ENCODE peak calls at places on chromosomes 2 and 18, in five cellular contexts. W is IMR-90; K is activated naive CD4-positive, alpha-beta T cell; T is ELR; V is head of caudate nucleus. B is an unnamed sample.

GRCh38 chr2:7452110-7452851 is 535.1 kb downstream of the RNF144A start:
- DNase-seq in T (no peak), V (no peak), K (no peak), W (no peak), B (no peak)

GRCh38 chr2:168956392-168956791 is 55.3 kb downstream of the G6PC2 start:
- DNase-seq in W (no peak), V (no peak), K (no peak), T (peak; percentile 19), B (no peak)

GRCh38 chr2:29254-29653 is 17.1 kb downstream of the FAM110C start:
- DNase-seq in W (no peak), V (no peak), T (no peak), K (no peak), B (no peak)

GRCh38 chr2:144567745-144568144 is 47.8 kb upstream of the ZEB2 start:
- DNase-seq in V (no peak), W (no peak), K (no peak), T (no peak), B (no peak)

GRCh38 chr2:44010266-44010665 is 14.5 kb upstream of the LRPPRC start:
- DNase-seq in T (no peak), V (no peak), W (no peak), K (no peak), B (no peak)

GRCh38 chr2:47357475-47357874 is 45.5 kb upstream of the MSH2 start:
- DNase-seq in K (no peak), T (peak; percentile 43), W (peak; percentile 68), V (no peak), B (no peak)

GRCh38 chr18:63963610-63964256 is 6.1 kb upstream of the SERPINB8 start:
- DNase-seq in W (peak; percentile 77), V (peak; percentile 37), T (peak; percentile 83), K (peak; percentile 1), B (no peak)

GRCh38 chr2:9199716-9200633 is 6.6 kb upstream of the ASAP2 start:
- DNase-seq in V (no peak), T (peak; percentile 49), W (peak; percentile 79), K (no peak), B (no peak)

GRCh38 chr2:179571141-179571713 is 290.2 kb downstream of the ZNF385B start:
- DNase-seq in W (no peak), T (no peak), V (no peak), K (no peak), B (no peak)

GRCh38 chr2:98498703-98499445 is 54.2 kb downstream of the INPP4A start:
- DNase-seq in V (no peak), K (no peak), T (no peak), W (no peak), B (no peak)

GRCh38 chr18:11366410-11366809 is 217.0 kb upstream of the PIEZO2 start:
- DNase-seq in T (no peak), W (peak; percentile 57), V (no peak), K (no peak), B (no peak)

GRCh38 chr2:348517-348916 is 60.6 kb upstream of the ALKAL2 start:
- DNase-seq in K (no peak), V (no peak), T (peak; percentile 14), W (no peak), B (no peak)

GRCh38 chr2:2324119-2324518 is 7.0 kb downstream of the MYT1L start:
- DNase-seq in V (peak; percentile 40), W (no peak), T (no peak), K (no peak), B (no peak)

GRCh38 chr2:224196789-224197188 is 157.7 kb upstream of the SERPINE2 start:
- DNase-seq in W (no peak), K (no peak), V (no peak), T (peak; percentile 8), B (no peak)

GRCh38 chr2:220674033-220674432 is 898.1 kb downstream of the EPHA4 start:
- DNase-seq in W (no peak), K (no peak), T (no peak), V (no peak), B (no peak)

GRCh38 chr2:73283545-73284295 is 558 bp downstream of the FBXO41 start:
- DNase-seq in W (no peak), V (no peak), T (no peak), K (no peak), B (no peak)

GRCh38 chr2:241571821-241572620 is 13.5 kb downstream of the BOK start:
- DNase-seq in V (no peak), K (no peak), W (no peak), T (no peak), B (no peak)

GRCh38 chr2:39174022-39174421 is 53.2 kb upstream of the SOS1 start:
- DNase-seq in K (no peak), W (no peak), T (no peak), V (no peak), B (no peak)

GRCh38 chr2:211860224-211860623 is 678.4 kb downstream of the ERBB4 start:
- DNase-seq in T (no peak), K (no peak), V (no peak), W (no peak), B (no peak)

GRCh38 chr18:48806551-48807261 is 144.1 kb downstream of the SMAD7 start:
- DNase-seq in K (no peak), V (no peak), T (no peak), W (no peak), B (no peak)

GRCh38 chr2:218813771-218814460 is 17.7 kb downstream of the PRKAG3 start:
- DNase-seq in V (no peak), T (no peak), W (no peak), K (no peak), B (no peak)

GRCh38 chr2:165837122-165837521 is 43.1 kb upstream of the GALNT3 start:
- DNase-seq in V (no peak), W (peak; percentile 66), T (peak; percentile 52), K (no peak), B (no peak)

GRCh38 chr18:59994357-59994756 is 94.6 kb downstream of the PMAIP1 start:
- DNase-seq in V (no peak), K (no peak), W (peak; percentile 12), T (peak; percentile 47), B (no peak)

GRCh38 chr2:8510519-8510918 is 171.3 kb upstream of the ID2 start:
- DNase-seq in T (no peak), V (no peak), K (no peak), W (no peak), B (no peak)

GRCh38 chr18:46104128-46104911 is at the start of gene HAUS1:
- DNase-seq in T (peak; percentile 89), K (peak; percentile 55), V (peak; percentile 95), W (peak; percentile 64), B (peak; percentile 79)

GRCh38 chr2:219401621-219402020 is 13.9 kb upstream of the DNPEP start:
- DNase-seq in W (no peak), V (no peak), T (no peak), K (no peak), B (no peak)

GRCh38 chr18:35042389-35043066 is 1.3 kb downstream of the MAPRE2 start:
- DNase-seq in T (peak; percentile 65), K (no peak), W (no peak), V (no peak), B (no peak)

GRCh38 chr18:48922801-48923730 is 27.7 kb downstream of the SMAD7 start:
- DNase-seq in K (no peak), W (peak; percentile 82), V (peak; percentile 59), T (peak; percentile 94), B (no peak)

GRCh38 chr2:83764447-83765005 is 694.6 kb downstream of the SUCLG1 start:
- DNase-seq in K (no peak), V (no peak), T (no peak), W (no peak), B (no peak)

GRCh38 chr18:2971741-2972552 is 41.0 kb downstream of the LPIN2 start:
- DNase-seq in K (peak; percentile 42), V (peak; percentile 47), T (no peak), W (no peak), B (no peak)

GRCh38 chr2:226747288-226747687 is 52.3 kb downstream of the IRS1 start:
- DNase-seq in V (no peak), W (no peak), T (no peak), K (no peak), B (no peak)

GRCh38 chr2:218897394-218898108 is 16.9 kb downstream of the WNT10A start:
- DNase-seq in W (no peak), T (no peak), V (no peak), K (no peak), B (no peak)

GRCh38 chr2:80256396-80257167 is 48.0 kb downstream of the LRRTM1 start:
- DNase-seq in V (peak; percentile 6), T (peak; percentile 11), W (peak; percentile 27), K (no peak), B (no peak)

GRCh38 chr2:225113356-225114015 is 71.2 kb upstream of the DOCK10 start:
- DNase-seq in W (no peak), T (no peak), V (no peak), K (no peak), B (no peak)

B was measured in substantia nigra.